ENCODE peak calls at places on chromosomes 6 and 20, in seven cellular contexts. One of them, this sample, is unnamed.

GRCh38 chr6:4169028-4169789 is 33.8 kb upstream of the ECI2 start:
- DNase-seq in stomach: no peak
- DNase-seq in right lobe of liver: no peak
- DNase-seq in NB4: no peak
- DNase-seq in tibial nerve: no peak
- DNase-seq in breast epithelium: no peak
- DNase-seq in transverse colon: no peak
- DNase-seq in this sample: no peak

GRCh38 chr20:41095110-41095969 is 42.0 kb upstream of the PLCG1 start:
- DNase-seq in stomach: peak; percentile 62
- DNase-seq in right lobe of liver: peak; percentile 30
- DNase-seq in NB4: peak; percentile 73
- DNase-seq in tibial nerve: peak; percentile 57
- DNase-seq in breast epithelium: no peak
- DNase-seq in transverse colon: peak; percentile 69
- DNase-seq in this sample: peak; percentile 90

GRCh38 chr6:112216699-112217551 is 37.4 kb downstream of the LAMA4 start:
- DNase-seq in stomach: no peak
- DNase-seq in right lobe of liver: no peak
- DNase-seq in NB4: peak; percentile 5
- DNase-seq in tibial nerve: no peak
- DNase-seq in breast epithelium: no peak
- DNase-seq in transverse colon: no peak
- DNase-seq in this sample: no peak

GRCh38 chr6:78947962-78948361 is 80.6 kb downstream of the IRAK1BP1 start:
- DNase-seq in stomach: no peak
- DNase-seq in right lobe of liver: no peak
- DNase-seq in NB4: no peak
- DNase-seq in tibial nerve: no peak
- DNase-seq in breast epithelium: no peak
- DNase-seq in transverse colon: no peak
- DNase-seq in this sample: no peak

GRCh38 chr6:145784683-145785082 is 29.9 kb downstream of the FBXO30 start:
- DNase-seq in stomach: no peak
- DNase-seq in right lobe of liver: no peak
- DNase-seq in NB4: no peak
- DNase-seq in tibial nerve: no peak
- DNase-seq in breast epithelium: no peak
- DNase-seq in transverse colon: no peak
- DNase-seq in this sample: no peak

GRCh38 chr6:3200682-3201081 is 26.8 kb downstream of the TUBB2B start:
- DNase-seq in stomach: no peak
- DNase-seq in right lobe of liver: no peak
- DNase-seq in NB4: no peak
- DNase-seq in tibial nerve: no peak
- DNase-seq in breast epithelium: no peak
- DNase-seq in transverse colon: no peak
- DNase-seq in this sample: no peak

GRCh38 chr20:17674722-17675518 is 7.1 kb downstream of the RRBP1 start:
- DNase-seq in stomach: no peak
- DNase-seq in right lobe of liver: no peak
- DNase-seq in NB4: no peak
- DNase-seq in tibial nerve: peak; percentile 40
- DNase-seq in breast epithelium: no peak
- DNase-seq in transverse colon: no peak
- DNase-seq in this sample: peak; percentile 85

GRCh38 chr6:56683882-56684281 is 41.2 kb upstream of the DST start:
- DNase-seq in stomach: no peak
- DNase-seq in right lobe of liver: no peak
- DNase-seq in NB4: no peak
- DNase-seq in tibial nerve: no peak
- DNase-seq in breast epithelium: peak; percentile 69
- DNase-seq in transverse colon: peak; percentile 42
- DNase-seq in this sample: no peak

GRCh38 chr6:51552400-51552799 is 535.0 kb downstream of the PKHD1 start:
- DNase-seq in stomach: no peak
- DNase-seq in right lobe of liver: no peak
- DNase-seq in NB4: no peak
- DNase-seq in tibial nerve: no peak
- DNase-seq in breast epithelium: no peak
- DNase-seq in transverse colon: no peak
- DNase-seq in this sample: no peak

GRCh38 chr6:53282741-53283140 is 66.0 kb downstream of the ELOVL5 start:
- DNase-seq in stomach: no peak
- DNase-seq in right lobe of liver: no peak
- DNase-seq in NB4: no peak
- DNase-seq in tibial nerve: no peak
- DNase-seq in breast epithelium: no peak
- DNase-seq in transverse colon: no peak
- DNase-seq in this sample: no peak

GRCh38 chr6:15320683-15321082 is 74.8 kb downstream of the JARID2 start:
- DNase-seq in stomach: no peak
- DNase-seq in right lobe of liver: no peak
- DNase-seq in NB4: no peak
- DNase-seq in tibial nerve: no peak
- DNase-seq in breast epithelium: no peak
- DNase-seq in transverse colon: no peak
- DNase-seq in this sample: no peak

GRCh38 chr6:3163248-3163594 is 5.9 kb upstream of the TUBB2A start:
- DNase-seq in stomach: no peak
- DNase-seq in right lobe of liver: no peak
- DNase-seq in NB4: no peak
- DNase-seq in tibial nerve: peak; percentile 44
- DNase-seq in breast epithelium: no peak
- DNase-seq in transverse colon: no peak
- DNase-seq in this sample: peak; percentile 39

GRCh38 chr20:17806739-17807441 is 107.1 kb downstream of the BANF2 start:
- DNase-seq in stomach: peak; percentile 49
- DNase-seq in right lobe of liver: peak; percentile 64
- DNase-seq in NB4: no peak
- DNase-seq in tibial nerve: peak; percentile 61
- DNase-seq in breast epithelium: peak; percentile 31
- DNase-seq in transverse colon: peak; percentile 44
- DNase-seq in this sample: no peak

GRCh38 chr6:159836294-159837140 is 36.4 kb downstream of the PNLDC1 start:
- DNase-seq in stomach: no peak
- DNase-seq in right lobe of liver: no peak
- DNase-seq in NB4: no peak
- DNase-seq in tibial nerve: peak; percentile 46
- DNase-seq in breast epithelium: no peak
- DNase-seq in transverse colon: no peak
- DNase-seq in this sample: no peak

GRCh38 chr6:89792881-89793280 is 26.7 kb downstream of the MDN1 start:
- DNase-seq in stomach: no peak
- DNase-seq in right lobe of liver: no peak
- DNase-seq in NB4: peak; percentile 81
- DNase-seq in tibial nerve: no peak
- DNase-seq in breast epithelium: no peak
- DNase-seq in transverse colon: peak; percentile 13
- DNase-seq in this sample: no peak

GRCh38 chr6:6711832-6712231 is 123.3 kb downstream of the LY86 start:
- DNase-seq in stomach: no peak
- DNase-seq in right lobe of liver: no peak
- DNase-seq in NB4: peak; percentile 98
- DNase-seq in tibial nerve: no peak
- DNase-seq in breast epithelium: no peak
- DNase-seq in transverse colon: no peak
- DNase-seq in this sample: no peak

GRCh38 chr20:37071481-37071911 is 24.3 kb downstream of the RBL1 start:
- DNase-seq in stomach: no peak
- DNase-seq in right lobe of liver: no peak
- DNase-seq in NB4: no peak
- DNase-seq in tibial nerve: no peak
- DNase-seq in breast epithelium: no peak
- DNase-seq in transverse colon: no peak
- DNase-seq in this sample: peak; percentile 66

GRCh38 chr6:160469153-160469552 is 121.0 kb downstream of the SLC22A3 start:
- DNase-seq in stomach: no peak
- DNase-seq in right lobe of liver: no peak
- DNase-seq in NB4: no peak
- DNase-seq in tibial nerve: no peak
- DNase-seq in breast epithelium: no peak
- DNase-seq in transverse colon: no peak
- DNase-seq in this sample: no peak

GRCh38 chr6:32127409-32127716 is 683 bp downstream of the ATF6B start:
- DNase-seq in stomach: no peak
- DNase-seq in right lobe of liver: no peak
- DNase-seq in NB4: no peak
- DNase-seq in tibial nerve: no peak
- DNase-seq in breast epithelium: no peak
- DNase-seq in transverse colon: no peak
- DNase-seq in this sample: no peak

GRCh38 chr6:32128751-32129296 is 778 bp upstream of the ATF6B start:
- DNase-seq in stomach: no peak
- DNase-seq in right lobe of liver: no peak
- DNase-seq in NB4: no peak
- DNase-seq in tibial nerve: no peak
- DNase-seq in breast epithelium: no peak
- DNase-seq in transverse colon: no peak
- DNase-seq in this sample: peak; percentile 86

GRCh38 chr6:32127717-32128592 is at the start of gene ATF6B:
- DNase-seq in stomach: peak; percentile 98
- DNase-seq in right lobe of liver: peak; percentile 97
- DNase-seq in NB4: peak; percentile 100
- DNase-seq in tibial nerve: peak; percentile 98
- DNase-seq in breast epithelium: peak; percentile 100
- DNase-seq in transverse colon: peak; percentile 98
- DNase-seq in this sample: peak; percentile 99

GRCh38 chr6:32129297-32130088 is 595 bp downstream of the FKBPL start:
- DNase-seq in stomach: no peak
- DNase-seq in right lobe of liver: no peak
- DNase-seq in NB4: no peak
- DNase-seq in tibial nerve: peak; percentile 87
- DNase-seq in breast epithelium: no peak
- DNase-seq in transverse colon: no peak
- DNase-seq in this sample: no peak

GRCh38 chr6:32126880-32127279 is 1.2 kb downstream of the ATF6B start:
- DNase-seq in stomach: no peak
- DNase-seq in right lobe of liver: no peak
- DNase-seq in NB4: no peak
- DNase-seq in tibial nerve: no peak
- DNase-seq in breast epithelium: no peak
- DNase-seq in transverse colon: no peak
- DNase-seq in this sample: no peak
- H3K4me3 ChIP-seq in stomach: peak overlapping the region; percentile 90
- H3K4me3 ChIP-seq in right lobe of liver: peak overlapping the region; percentile 91
- H3K4me3 ChIP-seq in NB4: peak overlapping the region; percentile 99
- H3K4me3 ChIP-seq in tibial nerve: peak overlapping the region; percentile 97
- H3K4me3 ChIP-seq in breast epithelium: peak overlapping the region; percentile 90
- H3K4me3 ChIP-seq in transverse colon: peak overlapping the region; percentile 68
- H3K4me3 ChIP-seq in this sample: no peak overlapping the region

GRCh38 chr6:33288942-33289783 is at the start of the genes PFDN6 and WDR46:
- DNase-seq in stomach: peak; percentile 84
- DNase-seq in right lobe of liver: peak; percentile 71
- DNase-seq in NB4: peak; percentile 94
- DNase-seq in tibial nerve: peak; percentile 83
- DNase-seq in breast epithelium: peak; percentile 83
- DNase-seq in transverse colon: peak; percentile 84
- DNase-seq in this sample: peak; percentile 94
- TF ChIP-seq POLR2A in stomach: no peak
- TF ChIP-seq POLR2A in right lobe of liver: no peak
- TF ChIP-seq POLR2A in NB4: peak; percentile 63
- TF ChIP-seq POLR2A in tibial nerve: peak; percentile 27
- TF ChIP-seq POLR2A in breast epithelium: no peak
- TF ChIP-seq POLR2A in transverse colon: peak; percentile 32
- TF ChIP-seq POLR2A in this sample: no peak

GRCh38 chr20:1636621-1637020 is 16.8 kb upstream of the SIRPB1 start:
- DNase-seq in stomach: no peak
- DNase-seq in right lobe of liver: no peak
- DNase-seq in NB4: peak; percentile 68
- DNase-seq in tibial nerve: no peak
- DNase-seq in breast epithelium: no peak
- DNase-seq in transverse colon: no peak
- DNase-seq in this sample: no peak
- TF ChIP-seq CTCF in stomach: no peak
- TF ChIP-seq CTCF in right lobe of liver: no peak
- TF ChIP-seq CTCF in NB4: peak; percentile 33
- TF ChIP-seq CTCF in tibial nerve: no peak
- TF ChIP-seq CTCF in breast epithelium: no peak
- TF ChIP-seq CTCF in transverse colon: no peak
- TF ChIP-seq CTCF in this sample: no peak

DNA sequence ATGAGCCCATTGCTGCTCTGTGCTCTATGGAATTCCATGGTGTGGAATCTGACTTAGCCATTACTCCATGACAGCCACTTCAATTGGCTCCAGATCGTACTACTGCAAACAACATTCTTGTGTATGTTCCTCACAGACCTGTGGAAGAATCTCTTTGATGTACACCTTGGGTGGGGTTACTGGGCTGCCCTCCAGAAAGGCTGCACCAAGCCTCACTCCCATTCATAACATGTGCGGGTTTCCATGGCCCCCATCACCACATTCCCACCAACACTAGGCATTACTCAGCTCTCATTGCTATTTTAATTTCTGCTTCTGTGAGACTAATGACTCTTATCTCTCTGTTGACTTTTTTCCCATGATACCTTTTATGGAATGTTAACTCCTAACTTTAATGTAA is 979.0 kb downstream of the KIF16B start:
- DNase-seq in stomach: no peak
- DNase-seq in right lobe of liver: no peak
- DNase-seq in NB4: no peak
- DNase-seq in tibial nerve: no peak
- DNase-seq in breast epithelium: no peak
- DNase-seq in transverse colon: no peak
- DNase-seq in this sample: no peak
- H3K4me3 ChIP-seq in stomach: no peak overlapping the region
- H3K4me3 ChIP-seq in right lobe of liver: no peak overlapping the region
- H3K4me3 ChIP-seq in NB4: no peak overlapping the region
- H3K4me3 ChIP-seq in tibial nerve: no peak overlapping the region
- H3K4me3 ChIP-seq in breast epithelium: no peak overlapping the region
- H3K4me3 ChIP-seq in transverse colon: no peak overlapping the region
- H3K4me3 ChIP-seq in this sample: no peak overlapping the region

DNA sequence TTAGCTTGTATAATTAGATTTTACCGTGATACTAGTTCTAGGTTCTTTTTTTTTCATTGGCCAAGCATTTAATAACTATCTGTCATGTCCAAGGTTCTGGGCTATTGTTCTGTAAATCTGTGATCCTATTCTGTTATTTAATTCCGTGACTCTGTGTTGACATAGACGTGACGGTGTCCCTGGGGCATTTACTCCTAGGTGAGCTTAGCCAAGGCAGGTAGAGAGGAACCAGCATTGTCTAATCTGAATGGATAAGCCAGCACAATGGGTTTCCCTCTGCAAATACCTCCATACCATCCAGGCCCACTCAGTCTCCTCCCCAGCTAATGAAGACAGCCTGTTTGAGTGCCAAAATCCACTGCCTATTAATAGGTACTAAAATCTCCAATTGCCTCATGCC is 8.9 kb upstream of the CDSN start:
- DNase-seq in stomach: no peak
- DNase-seq in right lobe of liver: no peak
- DNase-seq in NB4: no peak
- DNase-seq in tibial nerve: no peak
- DNase-seq in breast epithelium: peak; percentile 53
- DNase-seq in transverse colon: no peak
- DNase-seq in this sample: no peak
- TF ChIP-seq POLR2A in stomach: no peak
- TF ChIP-seq POLR2A in right lobe of liver: no peak
- TF ChIP-seq POLR2A in NB4: no peak
- TF ChIP-seq POLR2A in tibial nerve: no peak
- TF ChIP-seq POLR2A in breast epithelium: no peak
- TF ChIP-seq POLR2A in transverse colon: no peak
- TF ChIP-seq POLR2A in this sample: no peak

This sample was measured in lower leg skin.